ENCODE peak calls at places on chromosomes 16 and 17, in four cellular contexts. N is nucleus accumbens, J is D341Med, V is A549. G is an unnamed sample.

GRCh38 chr16:7313170-7313569 is 19.5 kb upstream of the RBFOX1 start:
- DNase-seq in V (no peak), N (no peak), J (no peak), G (no peak)

GRCh38 chr17:2093349-2093748 is 38.4 kb downstream of the HIC1 start:
- DNase-seq in J (no peak), V (no peak), N (no peak), G (no peak)

GRCh38 chr16:3088925-3089716 is 10.0 kb downstream of the ZSCAN10 start:
- DNase-seq in N (no peak), J (peak; percentile 12), V (no peak), G (no peak)

GRCh38 chr17:6556121-6557039 is at the start of gene PITPNM3:
- DNase-seq in J (peak; percentile 55), N (no peak), V (no peak), G (no peak)

GRCh38 chr17:76709077-76709950 is 1.5 kb downstream of the MXRA7 start:
- DNase-seq in J (peak; percentile 86), V (no peak), N (no peak), G (no peak)

GRCh38 chr17:29007456-29008455 is 1.9 kb upstream of the SEZ6 start:
- DNase-seq in N (no peak), V (peak; percentile 97), J (no peak), G (no peak)

GRCh38 chr17:37844158-37844976 is 79.8 kb upstream of the TBC1D3K start:
- DNase-seq in J (peak; percentile 63), N (no peak), V (peak; percentile 87), G (peak; percentile 65)

GRCh38 chr16:58040945-58041627 is 15.5 kb downstream of the MMP15 start:
- DNase-seq in V (no peak), N (no peak), J (no peak), G (no peak)

GRCh38 chr16:67663151-67663876 is 2.6 kb downstream of the PARD6A start:
- DNase-seq in V (peak; percentile 71), N (no peak), J (no peak), G (peak; percentile 26)

GRCh38 chr17:71633391-71633849 is 487.4 kb upstream of the SOX9 start:
- DNase-seq in J (no peak), V (peak; percentile 8), N (no peak), G (no peak)

G was measured in dermis microvascular lymphatic vessel endothelial cell.